ENCODE peak calls at places on chromosome 12, in nine cellular contexts. Q is stimulated activated CD8-positive, alpha-beta memory T cell treated with anti-CD3 and anti-CD28 coated beads, Interleukin-12 subunit alpha, Interleukin-12 subunit beta, amount 100 ng/mL, for 4 hours; V is GM12878; O is H4; I is SIG-M5; T is iPS-NIHi11; C is T-cell; B is naive thymus-derived CD8-positive, alpha-beta T cell; N is Kasumi-1. Y is an unnamed sample.

GRCh38 chr12:65673732-65674131 is 150.6 kb upstream of the HMGA2 start:
- DNase-seq in T (no peak), V (no peak), Q (no peak), N (peak), C (no peak), B (no peak), O (no peak), I (no peak), Y (no peak)

GRCh38 chr12:101784376-101784775 is 45.1 kb upstream of the SYCP3 start:
- DNase-seq in N (no peak), C (no peak), T (no peak), Q (no peak), I (no peak), O (no peak), B (no peak), V (no peak), Y (no peak)

GRCh38 chr12:70721958-70722357 is 84.7 kb upstream of the PTPRB start:
- DNase-seq in I (no peak), B (no peak), T (peak), Q (no peak), N (no peak), V (no peak), O (no peak), C (no peak), Y (peak)

GRCh38 chr12:108360487-108360886 is 21.4 kb upstream of the CMKLR1 start:
- DNase-seq in I (no peak), T (no peak), Q (no peak), V (peak), O (peak), C (no peak), B (no peak), N (no peak), Y (no peak)

GRCh38 chr12:24049771-24050170 is 100.3 kb upstream of the SOX5 start:
- DNase-seq in N (no peak), C (no peak), T (no peak), V (no peak), B (no peak), O (no peak), Q (no peak), I (no peak), Y (no peak)

GRCh38 chr12:47102845-47103666 is 23.3 kb upstream of the AMIGO2 start:
- DNase-seq in B (no peak), T (no peak), V (no peak), Q (no peak), I (no peak), O (peak), C (no peak), N (no peak), Y (no peak)

GRCh38 chr12:53173085-53173715 is 7.3 kb upstream of the ZNF740 start:
- DNase-seq in O (no peak), T (no peak), Q (no peak), C (no peak), B (no peak), V (no peak), N (no peak), I (no peak), Y (no peak)

GRCh38 chr12:3214508-3215365 is 137.6 kb downstream of the TSPAN9 start:
- DNase-seq in T (peak), O (no peak), C (no peak), I (no peak), V (no peak), B (no peak), N (no peak), Q (no peak), Y (no peak)

GRCh38 chr12:3538691-3539030 is 47.7 kb downstream of the PRMT8 start:
- DNase-seq in V (no peak), I (no peak), C (no peak), O (no peak), B (no peak), Q (no peak), N (no peak), T (no peak), Y (no peak)

GRCh38 chr12:93616584-93617101 is 44.2 kb downstream of the SOCS2 start:
- DNase-seq in V (no peak), B (no peak), O (peak), I (no peak), N (no peak), C (no peak), T (peak), Q (no peak), Y (no peak)

GRCh38 chr12:14191612-14192011 is 173.9 kb upstream of the ATF7IP start:
- DNase-seq in I (no peak), Q (no peak), B (no peak), O (no peak), C (no peak), T (no peak), N (no peak), V (no peak), Y (no peak)

GRCh38 chr12:41683023-41683422 is 461.7 kb downstream of the GXYLT1 start:
- DNase-seq in V (no peak), I (no peak), O (no peak), C (no peak), Q (no peak), T (no peak), B (no peak), N (no peak), Y (no peak)

GRCh38 chr12:45216297-45216982 is 545 bp downstream of the ANO6 start:
- DNase-seq in O (no peak), N (peak), Q (peak), I (no peak), V (no peak), B (peak), T (peak), C (peak), Y (peak)

GRCh38 chr12:114529956-114530355 is 124.0 kb upstream of the TBX5 start:
- DNase-seq in O (peak), N (no peak), V (no peak), Q (no peak), B (no peak), C (no peak), I (no peak), T (no peak), Y (no peak)

GRCh38 chr12:131916306-131917138 is 12.6 kb upstream of the PUS1 start:
- DNase-seq in O (no peak), N (no peak), V (no peak), Q (no peak), B (no peak), I (no peak), T (peak), C (no peak), Y (no peak)

GRCh38 chr12:25970916-25971674 is 12.6 kb downstream of the RASSF8 start:
- DNase-seq in V (no peak), N (no peak), C (no peak), O (no peak), T (no peak), B (no peak), Q (no peak), I (no peak), Y (no peak)

GRCh38 chr12:11635341-11635740 is 14.1 kb upstream of the ETV6 start:
- DNase-seq in B (no peak), O (no peak), T (no peak), I (no peak), V (no peak), Q (no peak), C (no peak), N (no peak), Y (no peak)

GRCh38 chr12:67721216-67721615 is 72.7 kb downstream of the DYRK2 start:
- DNase-seq in N (no peak), B (no peak), T (no peak), V (no peak), Q (no peak), I (no peak), O (no peak), C (no peak), Y (no peak)

GRCh38 chr12:130186631-130187269 is 24.5 kb downstream of the FZD10 start:
- DNase-seq in N (no peak), I (no peak), C (no peak), B (no peak), T (peak), Q (no peak), V (no peak), O (peak), Y (no peak)

Y was measured in endothelial cell.